ENCODE peak calls at places on chromosome 10, in eight cellular contexts. One of them, this sample, is unnamed.

GRCh38 chr10:35130588-35131146 is 4.0 kb downstream of the CREM start:
- DNase-seq in mammary epithelial cell: no peak
- DNase-seq in MM.1S: no peak
- DNase-seq in fibroblast of lung: no peak
- DNase-seq in H9: no peak
- DNase-seq in GM23248: no peak
- DNase-seq in IMR-90: no peak
- DNase-seq in trophoblast cell: no peak
- DNase-seq in this sample: no peak

GRCh38 chr10:62471718-62472117 is 97.5 kb downstream of the ZNF365 start:
- DNase-seq in mammary epithelial cell: no peak
- DNase-seq in MM.1S: no peak
- DNase-seq in fibroblast of lung: no peak
- DNase-seq in H9: no peak
- DNase-seq in GM23248: no peak
- DNase-seq in IMR-90: peak
- DNase-seq in trophoblast cell: no peak
- DNase-seq in this sample: no peak

GRCh38 chr10:3364768-3365480 is 192.3 kb upstream of the PITRM1 start:
- DNase-seq in mammary epithelial cell: no peak
- DNase-seq in MM.1S: no peak
- DNase-seq in fibroblast of lung: no peak
- DNase-seq in H9: no peak
- DNase-seq in GM23248: no peak
- DNase-seq in IMR-90: no peak
- DNase-seq in trophoblast cell: no peak
- DNase-seq in this sample: no peak

GRCh38 chr10:44930904-44931620 is 19.9 kb downstream of the TMEM72 start:
- DNase-seq in mammary epithelial cell: no peak
- DNase-seq in MM.1S: no peak
- DNase-seq in fibroblast of lung: no peak
- DNase-seq in H9: peak
- DNase-seq in GM23248: no peak
- DNase-seq in IMR-90: no peak
- DNase-seq in trophoblast cell: no peak
- DNase-seq in this sample: no peak

GRCh38 chr10:31321396-31321941 is 2.5 kb downstream of the ZEB1 start:
- DNase-seq in mammary epithelial cell: no peak
- DNase-seq in MM.1S: peak
- DNase-seq in fibroblast of lung: peak
- DNase-seq in H9: no peak
- DNase-seq in GM23248: peak
- DNase-seq in IMR-90: peak
- DNase-seq in trophoblast cell: no peak
- DNase-seq in this sample: peak

GRCh38 chr10:87064651-87065050 is 30.0 kb downstream of the GLUD1 start:
- DNase-seq in mammary epithelial cell: no peak
- DNase-seq in MM.1S: no peak
- DNase-seq in fibroblast of lung: no peak
- DNase-seq in H9: no peak
- DNase-seq in GM23248: no peak
- DNase-seq in IMR-90: no peak
- DNase-seq in trophoblast cell: no peak
- DNase-seq in this sample: no peak

GRCh38 chr10:50623299-50624153 is at the start of gene SGMS1:
- DNase-seq in mammary epithelial cell: peak
- DNase-seq in MM.1S: peak
- DNase-seq in fibroblast of lung: peak
- DNase-seq in H9: peak
- DNase-seq in GM23248: peak
- DNase-seq in IMR-90: peak
- DNase-seq in trophoblast cell: peak
- DNase-seq in this sample: peak

GRCh38 chr10:119537953-119538630 is 4.4 kb downstream of the RGS10 start:
- DNase-seq in mammary epithelial cell: no peak
- DNase-seq in MM.1S: no peak
- DNase-seq in fibroblast of lung: no peak
- DNase-seq in H9: no peak
- DNase-seq in GM23248: no peak
- DNase-seq in IMR-90: no peak
- DNase-seq in trophoblast cell: no peak
- DNase-seq in this sample: no peak

GRCh38 chr10:5284311-5285057 is 80.3 kb upstream of the UCN3 start:
- DNase-seq in mammary epithelial cell: peak
- DNase-seq in MM.1S: peak
- DNase-seq in fibroblast of lung: peak
- DNase-seq in H9: no peak
- DNase-seq in GM23248: peak
- DNase-seq in IMR-90: peak
- DNase-seq in trophoblast cell: peak
- DNase-seq in this sample: peak

GRCh38 chr10:31687545-31688482 is 240.8 kb downstream of the ARHGAP12 start:
- DNase-seq in mammary epithelial cell: no peak
- DNase-seq in MM.1S: no peak
- DNase-seq in fibroblast of lung: no peak
- DNase-seq in H9: no peak
- DNase-seq in GM23248: peak
- DNase-seq in IMR-90: no peak
- DNase-seq in trophoblast cell: no peak
- DNase-seq in this sample: no peak

GRCh38 chr10:21705142-21705827 is 171.3 kb downstream of the MLLT10 start:
- DNase-seq in mammary epithelial cell: no peak
- DNase-seq in MM.1S: no peak
- DNase-seq in fibroblast of lung: no peak
- DNase-seq in H9: no peak
- DNase-seq in GM23248: no peak
- DNase-seq in IMR-90: no peak
- DNase-seq in trophoblast cell: no peak
- DNase-seq in this sample: no peak

GRCh38 chr10:95467162-95467599 is 94.0 kb downstream of the SORBS1 start:
- DNase-seq in mammary epithelial cell: peak
- DNase-seq in MM.1S: no peak
- DNase-seq in fibroblast of lung: no peak
- DNase-seq in H9: peak
- DNase-seq in GM23248: peak
- DNase-seq in IMR-90: no peak
- DNase-seq in trophoblast cell: peak
- DNase-seq in this sample: no peak

GRCh38 chr10:92813979-92814378 is 34.3 kb upstream of the EXOC6 start:
- DNase-seq in mammary epithelial cell: peak
- DNase-seq in MM.1S: no peak
- DNase-seq in fibroblast of lung: no peak
- DNase-seq in H9: no peak
- DNase-seq in GM23248: peak
- DNase-seq in IMR-90: no peak
- DNase-seq in trophoblast cell: no peak
- DNase-seq in this sample: no peak

GRCh38 chr10:48800283-48800675 is 115.6 kb downstream of the WDFY4 start:
- DNase-seq in mammary epithelial cell: no peak
- DNase-seq in MM.1S: no peak
- DNase-seq in fibroblast of lung: no peak
- DNase-seq in H9: no peak
- DNase-seq in GM23248: no peak
- DNase-seq in IMR-90: no peak
- DNase-seq in trophoblast cell: no peak
- DNase-seq in this sample: peak

GRCh38 chr10:43284341-43284910 is 17.6 kb upstream of the RASGEF1A start:
- DNase-seq in mammary epithelial cell: peak
- DNase-seq in MM.1S: peak
- DNase-seq in fibroblast of lung: no peak
- DNase-seq in H9: peak
- DNase-seq in GM23248: peak
- DNase-seq in IMR-90: no peak
- DNase-seq in trophoblast cell: peak
- DNase-seq in this sample: peak

GRCh38 chr10:79057481-79058275 is 11.1 kb upstream of the ZMIZ1 start:
- DNase-seq in mammary epithelial cell: no peak
- DNase-seq in MM.1S: no peak
- DNase-seq in fibroblast of lung: no peak
- DNase-seq in H9: no peak
- DNase-seq in GM23248: no peak
- DNase-seq in IMR-90: no peak
- DNase-seq in trophoblast cell: no peak
- DNase-seq in this sample: no peak

GRCh38 chr10:30502266-30503058 is 68.5 kb downstream of the MAP3K8 start:
- DNase-seq in mammary epithelial cell: no peak
- DNase-seq in MM.1S: peak
- DNase-seq in fibroblast of lung: peak
- DNase-seq in H9: no peak
- DNase-seq in GM23248: peak
- DNase-seq in IMR-90: peak
- DNase-seq in trophoblast cell: no peak
- DNase-seq in this sample: peak

GRCh38 chr10:201328-201771 is 66.1 kb downstream of the ZMYND11 start:
- DNase-seq in mammary epithelial cell: peak
- DNase-seq in MM.1S: no peak
- DNase-seq in fibroblast of lung: peak
- DNase-seq in H9: no peak
- DNase-seq in GM23248: peak
- DNase-seq in IMR-90: peak
- DNase-seq in trophoblast cell: no peak
- DNase-seq in this sample: no peak

GRCh38 chr10:49187044-49187484 is 1.1 kb downstream of the TMEM273 start:
- DNase-seq in mammary epithelial cell: no peak
- DNase-seq in MM.1S: no peak
- DNase-seq in fibroblast of lung: no peak
- DNase-seq in H9: no peak
- DNase-seq in GM23248: no peak
- DNase-seq in IMR-90: no peak
- DNase-seq in trophoblast cell: no peak
- DNase-seq in this sample: no peak

GRCh38 chr10:77983384-77984341 is 45.7 kb downstream of the POLR3A start:
- DNase-seq in mammary epithelial cell: no peak
- DNase-seq in MM.1S: no peak
- DNase-seq in fibroblast of lung: peak
- DNase-seq in H9: no peak
- DNase-seq in GM23248: peak
- DNase-seq in IMR-90: peak
- DNase-seq in trophoblast cell: no peak
- DNase-seq in this sample: no peak

GRCh38 chr10:116215651-116216050 is 57.4 kb downstream of the GFRA1 start:
- DNase-seq in mammary epithelial cell: no peak
- DNase-seq in MM.1S: no peak
- DNase-seq in fibroblast of lung: no peak
- DNase-seq in H9: no peak
- DNase-seq in GM23248: no peak
- DNase-seq in IMR-90: no peak
- DNase-seq in trophoblast cell: no peak
- DNase-seq in this sample: no peak

GRCh38 chr10:29761916-29762315 is 127.1 kb upstream of the SVIL start:
- DNase-seq in mammary epithelial cell: no peak
- DNase-seq in MM.1S: no peak
- DNase-seq in fibroblast of lung: no peak
- DNase-seq in H9: no peak
- DNase-seq in GM23248: no peak
- DNase-seq in IMR-90: no peak
- DNase-seq in trophoblast cell: no peak
- DNase-seq in this sample: peak

GRCh38 chr10:8059191-8059936 is 4.9 kb downstream of the GATA3 start:
- DNase-seq in mammary epithelial cell: peak
- DNase-seq in MM.1S: no peak
- DNase-seq in fibroblast of lung: no peak
- DNase-seq in H9: peak
- DNase-seq in GM23248: no peak
- DNase-seq in IMR-90: no peak
- DNase-seq in trophoblast cell: no peak
- DNase-seq in this sample: peak

DNA sequence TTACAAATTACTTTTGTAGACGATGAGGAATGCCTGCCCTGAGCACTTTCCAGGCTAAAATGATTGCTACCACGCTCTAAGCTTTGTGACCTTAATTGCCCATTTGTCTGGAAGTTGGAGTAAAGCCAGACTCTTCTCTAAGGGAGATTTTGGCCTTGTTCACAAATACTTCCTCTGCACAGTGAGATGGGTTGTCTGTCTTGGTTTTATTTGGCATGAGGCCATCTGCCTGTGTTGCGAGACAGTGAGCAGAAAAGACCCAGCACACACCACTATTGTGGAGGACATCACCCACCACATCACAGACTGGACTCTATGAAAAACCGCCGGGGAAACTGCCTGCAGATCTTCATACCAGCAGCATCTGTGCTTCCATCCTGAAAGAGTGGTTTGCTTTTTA is 138.4 kb downstream of the BICC1 start:
- DNase-seq in mammary epithelial cell: no peak
- DNase-seq in MM.1S: no peak
- DNase-seq in fibroblast of lung: peak
- DNase-seq in H9: no peak
- DNase-seq in GM23248: peak
- DNase-seq in IMR-90: peak
- DNase-seq in trophoblast cell: no peak
- DNase-seq in this sample: no peak
- H3K4me2 ChIP-seq in mammary epithelial cell: no peak
- H3K4me2 ChIP-seq in MM.1S: no peak
- H3K4me2 ChIP-seq in fibroblast of lung: peak
- H3K4me2 ChIP-seq in H9: no peak
- H3K4me2 ChIP-seq in GM23248: no peak
- H3K4me2 ChIP-seq in IMR-90: peak
- H3K4me2 ChIP-seq in trophoblast cell: no peak
- H3K4me2 ChIP-seq in this sample: no peak

GRCh38 chr10:70493660-70494234 is 15.2 kb downstream of the PALD1 start:
- DNase-seq in mammary epithelial cell: no peak
- DNase-seq in MM.1S: peak
- DNase-seq in fibroblast of lung: no peak
- DNase-seq in H9: peak
- DNase-seq in GM23248: no peak
- DNase-seq in IMR-90: no peak
- DNase-seq in trophoblast cell: no peak
- DNase-seq in this sample: no peak
- H3K9ac ChIP-seq in mammary epithelial cell: no peak
- H3K9ac ChIP-seq in MM.1S: peak
- H3K9ac ChIP-seq in fibroblast of lung: no peak
- H3K9ac ChIP-seq in H9: no peak
- H3K9ac ChIP-seq in GM23248: no peak
- H3K9ac ChIP-seq in IMR-90: no peak
- H3K9ac ChIP-seq in trophoblast cell: no peak
- H3K9ac ChIP-seq in this sample: no peak

GRCh38 chr10:10914129-10914528 is 103.5 kb upstream of the CELF2 start:
- DNase-seq in mammary epithelial cell: no peak
- DNase-seq in MM.1S: no peak
- DNase-seq in fibroblast of lung: peak
- DNase-seq in H9: no peak
- DNase-seq in GM23248: no peak
- DNase-seq in IMR-90: no peak
- DNase-seq in trophoblast cell: no peak
- DNase-seq in this sample: no peak
- H3K4me2 ChIP-seq in mammary epithelial cell: no peak
- H3K4me2 ChIP-seq in MM.1S: no peak
- H3K4me2 ChIP-seq in fibroblast of lung: no peak
- H3K4me2 ChIP-seq in H9: no peak
- H3K4me2 ChIP-seq in GM23248: no peak
- H3K4me2 ChIP-seq in IMR-90: no peak
- H3K4me2 ChIP-seq in trophoblast cell: no peak
- H3K4me2 ChIP-seq in this sample: no peak

DNA sequence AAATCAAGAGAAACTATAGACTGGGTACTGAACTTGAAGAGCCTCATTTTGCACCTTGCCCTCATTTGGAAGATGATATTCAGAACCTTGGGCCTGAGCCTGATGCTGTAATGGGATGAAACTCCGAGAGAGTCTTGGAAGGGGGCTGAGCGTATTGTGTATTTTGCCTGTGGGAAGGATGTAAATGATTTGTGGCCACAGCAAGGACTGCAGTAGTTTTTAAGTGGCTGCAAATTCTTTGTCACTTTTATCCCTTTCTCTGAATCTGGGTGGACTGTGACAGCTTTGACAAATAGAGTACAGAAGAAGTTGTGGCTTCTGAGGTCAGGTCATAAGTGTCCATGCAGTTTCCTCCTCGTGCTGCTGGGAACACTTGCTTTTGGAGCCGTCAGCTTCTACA is 221.2 kb downstream of the ADRA2A start:
- DNase-seq in mammary epithelial cell: no peak
- DNase-seq in MM.1S: no peak
- DNase-seq in fibroblast of lung: no peak
- DNase-seq in H9: no peak
- DNase-seq in GM23248: no peak
- DNase-seq in IMR-90: no peak
- DNase-seq in trophoblast cell: no peak
- DNase-seq in this sample: no peak
- H3K9ac ChIP-seq in mammary epithelial cell: no peak
- H3K9ac ChIP-seq in MM.1S: no peak
- H3K9ac ChIP-seq in fibroblast of lung: no peak
- H3K9ac ChIP-seq in H9: no peak
- H3K9ac ChIP-seq in GM23248: peak
- H3K9ac ChIP-seq in IMR-90: no peak
- H3K9ac ChIP-seq in trophoblast cell: no peak
- H3K9ac ChIP-seq in this sample: no peak